ENCODE peak calls at places on chromosome 13, in six cellular contexts. N is DND-41, X is aorta, H is IMR-90, D is thoracic aorta, V is lung. C is an unnamed sample. For H3K9me3 and H3K36me3, the result is how much of the 10 kb centered on the place peaks cover.

GRCh38 chr13:100274942-100275506 is 186.1 kb downstream of the PCCA start:
- DNase-seq in N (peak), V (no peak), D (no peak), H (peak), X (no peak), C (no peak)

GRCh38 chr13:41053384-41053826 is 7.9 kb upstream of the WBP4 start:
- DNase-seq in H (peak), N (no peak), D (no peak), V (no peak), X (no peak), C (no peak)

GRCh38 chr13:99433543-99434075 is 67.7 kb upstream of the TM9SF2 start:
- DNase-seq in D (no peak), N (no peak), V (no peak), X (no peak), H (no peak), C (no peak)

GRCh38 chr13:28659611-28659970 is 661 bp downstream of the POMP start:
- DNase-seq in X (no peak), H (peak), V (no peak), N (no peak), D (no peak), C (no peak)

GRCh38 chr13:39531646-39532045 is 71.3 kb downstream of the LHFPL6 start:
- DNase-seq in H (peak), N (no peak), V (no peak), X (no peak), D (no peak), C (peak)

GRCh38 chr13:27226991-27227390 is 24.4 kb upstream of the RPL21 start:
- DNase-seq in X (no peak), V (no peak), N (no peak), D (no peak), H (no peak), C (no peak)

GRCh38 chr13:49936943-49937273 is 768 bp upstream of the SPRYD7 start:
- DNase-seq in V (no peak), D (no peak), H (no peak), N (no peak), X (no peak), C (no peak)

GRCh38 chr13:64305246-64305645 is 2889.6 kb upstream of the PCDH20 start:
- DNase-seq in X (no peak), V (no peak), N (no peak), H (peak), D (no peak), C (no peak)

GRCh38 chr13:44470623-44471562 is 97.3 kb downstream of the SERP2 start:
- DNase-seq in D (no peak), H (peak), X (no peak), V (no peak), N (no peak), C (peak)

GRCh38 chr13:98143601-98144500 is 957 bp downstream of the FARP1 start:
- DNase-seq in H (peak), X (peak), N (no peak), D (no peak), V (no peak), C (peak)

GRCh38 chr13:92963029-92963428 is 263.6 kb upstream of the GPC6 start:
- DNase-seq in H (peak), D (no peak), N (no peak), V (no peak), X (no peak), C (peak)

GRCh38 chr13:103466761-103467160 is 400.5 kb upstream of the SLC10A2 start:
- DNase-seq in D (no peak), V (no peak), X (no peak), N (no peak), H (no peak), C (no peak)

GRCh38 chr13:27362064-27362751 is 62.2 kb upstream of the GTF3A start:
- DNase-seq in D (peak), H (peak), X (peak), N (peak), V (peak), C (peak)

GRCh38 chr13:71798723-71799122 is 68.3 kb downstream of the DACH1 start:
- DNase-seq in H (no peak), V (no peak), N (no peak), X (no peak), D (no peak), C (no peak)

GRCh38 chr13:28357846-28358496 is 137.0 kb downstream of the FLT1 start:
- DNase-seq in X (no peak), V (no peak), D (no peak), N (no peak), H (no peak), C (no peak)

GRCh38 chr13:64276232-64276631 is 2860.6 kb upstream of the PCDH20 start:
- DNase-seq in N (no peak), V (no peak), H (no peak), X (no peak), D (no peak), C (no peak)

GRCh38 chr13:43223206-43223605 is 199.8 kb downstream of the DNAJC15 start:
- DNase-seq in N (no peak), V (no peak), D (no peak), H (no peak), X (no peak), C (no peak)

GRCh38 chr13:24668511-24668910 is 11.7 kb upstream of the ATP12A start:
- DNase-seq in D (no peak), N (no peak), X (no peak), H (no peak), V (no peak), C (no peak)

GRCh38 chr13:88674841-88675240 is 1003.7 kb downstream of the SLITRK5 start:
- DNase-seq in N (no peak), V (no peak), D (no peak), X (no peak), H (no peak), C (no peak)

GRCh38 chr13:35159041-35159440 is 217.0 kb downstream of the NBEA start:
- DNase-seq in X (no peak), H (no peak), V (no peak), D (no peak), N (no peak), C (no peak)

GRCh38 chr13:20828540-20829364 is 55.0 kb upstream of the EEF1AKMT1 start:
- DNase-seq in H (peak), D (no peak), V (no peak), N (peak), X (no peak), C (peak)

DNA sequence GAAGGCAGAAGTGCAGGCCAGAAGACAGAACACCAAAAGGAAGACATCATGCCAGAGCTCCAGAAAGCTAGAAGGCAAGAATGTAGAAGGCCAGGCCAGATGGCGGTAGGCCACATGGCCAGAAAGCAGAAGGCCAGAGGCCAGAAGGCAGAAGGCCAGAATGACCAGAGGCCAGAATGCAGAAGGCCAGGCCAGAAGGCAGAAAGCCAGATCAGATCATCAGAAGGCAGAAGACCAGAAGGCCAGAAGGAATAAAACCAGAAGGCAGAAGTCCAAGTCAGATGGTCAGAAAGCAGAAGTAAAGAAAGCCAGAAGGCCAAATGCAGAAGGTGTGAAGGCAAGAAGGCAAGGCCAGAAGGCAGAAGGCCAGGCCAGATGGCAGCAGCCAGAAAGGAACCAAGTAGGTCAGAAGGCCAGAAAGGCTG is 185.0 kb downstream of the TUBA3C start:
- DNase-seq in X (no peak), V (no peak), N (no peak), H (no peak), D (no peak), C (no peak)
- H3K9me3 ChIP-seq in X (under half), V (under half), N (under half), H (half or more), D (under half), C (under half)

GRCh38 chr13:31150315-31150985 is 11.3 kb downstream of the HSPH1 start:
- DNase-seq in V (no peak), X (no peak), H (no peak), N (no peak), D (no peak), C (no peak)
- H3K36me3 ChIP-seq in V (half or more), X (under half), H (under half), N (half or more), D (half or more), C (half or more)

GRCh38 chr13:47957073-47957472 is 44.0 kb downstream of the SUCLA2 start:
- DNase-seq in V (no peak), D (no peak), H (no peak), X (no peak), N (no peak), C (no peak)
- H3K9me3 ChIP-seq in V (under half), D (under half), H (under half), X (under half), N (under half), C (under half)

DNA sequence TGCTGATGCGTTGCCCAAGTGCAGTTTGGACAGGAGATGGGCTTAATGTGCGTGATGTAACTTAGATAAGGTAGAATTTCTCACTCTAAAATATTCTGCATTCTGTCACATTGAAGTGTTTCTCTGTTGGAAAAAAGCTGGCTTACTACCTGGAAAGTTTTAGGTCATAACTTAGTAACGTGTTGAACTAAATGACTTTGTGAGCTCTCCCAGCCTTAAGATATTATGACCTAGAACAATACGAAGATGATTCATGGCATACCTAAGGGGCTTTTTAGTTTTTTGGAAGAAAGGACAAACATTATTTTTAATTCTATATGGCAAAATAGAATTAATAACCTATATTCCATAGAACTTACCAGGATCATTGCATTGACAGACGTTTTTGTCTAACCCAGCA is 9.1 kb downstream of the UFM1 start:
- DNase-seq in X (no peak), V (no peak), H (no peak), N (no peak), D (no peak), C (no peak)
- H3K36me3 ChIP-seq in X (under half), V (under half), H (under half), N (half or more), D (under half), C (half or more)

GRCh38 chr13:95676100-95676774 is 702 bp upstream of the DNAJC3 start:
- DNase-seq in V (no peak), N (peak), H (peak), D (no peak), X (no peak), C (peak)
- H3K9me3 ChIP-seq in V (under half), N (under half), H (under half), D (under half), X (under half), C (under half)

GRCh38 chr13:110472904-110473563 is 88.5 kb downstream of the RAB20 start:
- DNase-seq in H (no peak), N (no peak), X (no peak), V (no peak), D (no peak), C (no peak)
- H3K36me3 ChIP-seq in H (half or more), N (under half), X (under half), V (under half), D (half or more), C (under half)

GRCh38 chr13:32720026-32720425 is 133.8 kb downstream of the PDS5B start:
- DNase-seq in V (no peak), X (no peak), D (no peak), N (no peak), H (peak), C (no peak)
- H3K9me3 ChIP-seq in V (under half), X (under half), D (under half), N (under half), H (under half), C (under half)

DNA sequence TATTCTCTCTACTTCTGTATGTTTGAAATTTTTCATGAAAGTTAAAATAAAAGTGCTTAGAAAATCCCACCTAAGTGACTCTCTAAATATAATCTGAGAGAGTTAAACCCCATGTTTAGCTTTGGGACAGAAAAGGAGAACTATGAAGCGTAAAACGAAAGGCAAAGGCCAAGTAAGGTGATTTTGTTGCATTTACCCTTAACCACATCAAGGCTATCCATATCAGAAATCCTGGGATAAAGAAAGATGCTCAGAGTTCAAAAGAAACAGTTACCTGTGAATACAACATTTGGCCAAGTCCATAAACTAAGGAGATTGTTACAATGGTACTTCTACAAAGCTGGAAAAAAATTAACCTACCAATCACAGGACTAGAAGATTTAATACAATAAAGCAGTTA is 31.3 kb downstream of the UBL3 start:
- DNase-seq in H (no peak), D (no peak), N (no peak), V (no peak), X (no peak), C (no peak)
- H3K36me3 ChIP-seq in H (under half), D (under half), N (under half), V (under half), X (under half), C (under half)

GRCh38 chr13:110936519-110936918 is 21.6 kb upstream of the ANKRD10 start:
- DNase-seq in H (no peak), X (no peak), V (no peak), D (no peak), N (no peak), C (no peak)

GRCh38 chr13:110932588-110932987 is 17.7 kb upstream of the ANKRD10 start:
- DNase-seq in V (no peak), H (no peak), D (no peak), N (no peak), X (no peak), C (no peak)

GRCh38 chr13:110938662-110939421 is 24.0 kb upstream of the ANKRD10 start:
- DNase-seq in N (no peak), H (no peak), D (no peak), V (no peak), X (no peak), C (no peak)

GRCh38 chr13:110942248-110942981 is 27.5 kb upstream of the ANKRD10 start:
- DNase-seq in N (no peak), H (peak), V (no peak), D (no peak), X (no peak), C (no peak)

GRCh38 chr13:110937511-110938303 is 22.8 kb upstream of the ANKRD10 start:
- DNase-seq in H (no peak), X (no peak), V (no peak), D (no peak), N (no peak), C (no peak)
- H3K9me3 ChIP-seq in H (under half), X (under half), V (under half), D (under half), N (under half), C (under half)

GRCh38 chr13:110698689-110699088 is 7.2 kb downstream of the CARS2 start:
- DNase-seq in D (no peak), V (no peak), N (no peak), H (no peak), X (no peak), C (no peak)

GRCh38 chr13:110702089-110702488 is 3.8 kb downstream of the CARS2 start:
- DNase-seq in D (no peak), X (no peak), V (no peak), H (no peak), N (no peak), C (no peak)

GRCh38 chr13:110700186-110700585 is 5.7 kb downstream of the CARS2 start:
- DNase-seq in D (no peak), H (no peak), X (no peak), N (no peak), V (no peak), C (no peak)

GRCh38 chr13:110697842-110698241 is 8.1 kb downstream of the CARS2 start:
- DNase-seq in N (no peak), H (no peak), D (no peak), V (no peak), X (no peak), C (no peak)

GRCh38 chr13:110699148-110700145 is 6.5 kb downstream of the CARS2 start:
- DNase-seq in H (no peak), N (no peak), V (no peak), D (no peak), X (no peak), C (no peak)
- H3K36me3 ChIP-seq in H (under half), N (half or more), V (under half), D (under half), X (under half), C (under half)